ENCODE peak calls at places on chromosomes 1 and 21, in five cellular contexts. One of them, this sample, is unnamed.

GRCh38 chr1:61980561-61980960 is 214.1 kb upstream of the L1TD1 start:
- DNase-seq in A549: peak
- DNase-seq in GM06990: no peak
- DNase-seq in tibial nerve: no peak
- DNase-seq in heart left ventricle: no peak
- DNase-seq in this sample: no peak

GRCh38 chr1:16117369-16117768 is 38.5 kb downstream of the EPHA2 start:
- DNase-seq in GM06990: no peak
- DNase-seq in tibial nerve: no peak
- DNase-seq in heart left ventricle: no peak
- DNase-seq in A549: no peak
- DNase-seq in this sample: no peak

GRCh38 chr1:45660336-45660735 is 26.0 kb downstream of the GPBP1L1 start:
- DNase-seq in heart left ventricle: no peak
- DNase-seq in A549: no peak
- DNase-seq in GM06990: no peak
- DNase-seq in tibial nerve: no peak
- DNase-seq in this sample: no peak

GRCh38 chr21:46098303-46099141 is 610 bp downstream of the COL6A2 start:
- DNase-seq in GM06990: no peak
- DNase-seq in heart left ventricle: peak
- DNase-seq in tibial nerve: no peak
- DNase-seq in A549: no peak
- DNase-seq in this sample: peak

GRCh38 chr1:94334156-94334555 is 84.0 kb upstream of the ABCD3 start:
- DNase-seq in A549: no peak
- DNase-seq in heart left ventricle: no peak
- DNase-seq in tibial nerve: no peak
- DNase-seq in GM06990: no peak
- DNase-seq in this sample: no peak

GRCh38 chr1:156493154-156493631 is 7.4 kb downstream of the MEF2D start:
- DNase-seq in GM06990: no peak
- DNase-seq in tibial nerve: no peak
- DNase-seq in heart left ventricle: peak
- DNase-seq in A549: no peak
- DNase-seq in this sample: peak

GRCh38 chr1:158055854-158056253 is 62.4 kb downstream of the KIRREL1 start:
- DNase-seq in tibial nerve: no peak
- DNase-seq in heart left ventricle: no peak
- DNase-seq in A549: no peak
- DNase-seq in GM06990: no peak
- DNase-seq in this sample: no peak

GRCh38 chr1:9559673-9560072 is 20.4 kb downstream of the SLC25A33 start:
- DNase-seq in GM06990: no peak
- DNase-seq in heart left ventricle: no peak
- DNase-seq in A549: no peak
- DNase-seq in tibial nerve: no peak
- DNase-seq in this sample: no peak

GRCh38 chr1:168970945-168971799 is 135.3 kb upstream of the ATP1B1 start:
- DNase-seq in tibial nerve: no peak
- DNase-seq in heart left ventricle: no peak
- DNase-seq in GM06990: no peak
- DNase-seq in A549: no peak
- DNase-seq in this sample: no peak

GRCh38 chr1:81699234-81699633 is 101.5 kb upstream of the ADGRL2 start:
- DNase-seq in heart left ventricle: no peak
- DNase-seq in GM06990: no peak
- DNase-seq in A549: peak
- DNase-seq in tibial nerve: no peak
- DNase-seq in this sample: no peak

GRCh38 chr1:20485527-20486456 is at the start of gene CAMK2N1:
- DNase-seq in tibial nerve: no peak
- DNase-seq in heart left ventricle: peak
- DNase-seq in GM06990: no peak
- DNase-seq in A549: peak
- DNase-seq in this sample: peak

GRCh38 chr1:90133133-90133532 is 138.2 kb downstream of the ZNF326 start:
- DNase-seq in GM06990: peak
- DNase-seq in heart left ventricle: no peak
- DNase-seq in A549: peak
- DNase-seq in tibial nerve: no peak
- DNase-seq in this sample: no peak

GRCh38 chr1:23619299-23620188 is 60.2 kb upstream of the ID3 start:
- DNase-seq in tibial nerve: no peak
- DNase-seq in A549: no peak
- DNase-seq in GM06990: peak
- DNase-seq in heart left ventricle: no peak
- DNase-seq in this sample: no peak

GRCh38 chr1:175384546-175384945 is 192.0 kb upstream of the KIAA0040 start:
- DNase-seq in A549: no peak
- DNase-seq in tibial nerve: no peak
- DNase-seq in heart left ventricle: no peak
- DNase-seq in GM06990: no peak
- DNase-seq in this sample: no peak

GRCh38 chr1:181990730-181991129 is 70.8 kb downstream of the ZNF648 start:
- DNase-seq in tibial nerve: no peak
- DNase-seq in A549: no peak
- DNase-seq in heart left ventricle: no peak
- DNase-seq in GM06990: no peak
- DNase-seq in this sample: no peak

GRCh38 chr1:102219463-102219862 is 222.7 kb upstream of the OLFM3 start:
- DNase-seq in GM06990: no peak
- DNase-seq in tibial nerve: no peak
- DNase-seq in heart left ventricle: no peak
- DNase-seq in A549: no peak
- DNase-seq in this sample: no peak

GRCh38 chr1:229347528-229347927 is 4.7 kb upstream of the CCSAP start:
- DNase-seq in tibial nerve: no peak
- DNase-seq in A549: no peak
- DNase-seq in heart left ventricle: no peak
- DNase-seq in GM06990: no peak
- DNase-seq in this sample: no peak

GRCh38 chr1:88579598-88579997 is 104.5 kb upstream of the PKN2 start:
- DNase-seq in tibial nerve: no peak
- DNase-seq in A549: no peak
- DNase-seq in GM06990: no peak
- DNase-seq in heart left ventricle: no peak
- DNase-seq in this sample: no peak
- H3K4me3 ChIP-seq in tibial nerve: no peak
- H3K4me3 ChIP-seq in A549: no peak
- H3K4me3 ChIP-seq in GM06990: no peak
- H3K4me3 ChIP-seq in heart left ventricle: no peak
- H3K4me3 ChIP-seq in this sample: no peak

GRCh38 chr21:44883250-44883649 is 9.8 kb upstream of the PTTG1IP start:
- DNase-seq in A549: no peak
- DNase-seq in GM06990: no peak
- DNase-seq in tibial nerve: no peak
- DNase-seq in heart left ventricle: peak
- DNase-seq in this sample: peak

GRCh38 chr21:44884059-44884458 is 10.6 kb upstream of the PTTG1IP start:
- DNase-seq in GM06990: no peak
- DNase-seq in heart left ventricle: peak
- DNase-seq in tibial nerve: no peak
- DNase-seq in A549: no peak
- DNase-seq in this sample: no peak

GRCh38 chr21:44881586-44881939 is 8.1 kb upstream of the PTTG1IP start:
- DNase-seq in heart left ventricle: peak
- DNase-seq in tibial nerve: no peak
- DNase-seq in A549: no peak
- DNase-seq in GM06990: no peak
- DNase-seq in this sample: no peak

GRCh38 chr21:44878053-44878982 is 4.8 kb upstream of the PTTG1IP start:
- DNase-seq in heart left ventricle: no peak
- DNase-seq in A549: peak
- DNase-seq in tibial nerve: no peak
- DNase-seq in GM06990: no peak
- DNase-seq in this sample: no peak

DNA sequence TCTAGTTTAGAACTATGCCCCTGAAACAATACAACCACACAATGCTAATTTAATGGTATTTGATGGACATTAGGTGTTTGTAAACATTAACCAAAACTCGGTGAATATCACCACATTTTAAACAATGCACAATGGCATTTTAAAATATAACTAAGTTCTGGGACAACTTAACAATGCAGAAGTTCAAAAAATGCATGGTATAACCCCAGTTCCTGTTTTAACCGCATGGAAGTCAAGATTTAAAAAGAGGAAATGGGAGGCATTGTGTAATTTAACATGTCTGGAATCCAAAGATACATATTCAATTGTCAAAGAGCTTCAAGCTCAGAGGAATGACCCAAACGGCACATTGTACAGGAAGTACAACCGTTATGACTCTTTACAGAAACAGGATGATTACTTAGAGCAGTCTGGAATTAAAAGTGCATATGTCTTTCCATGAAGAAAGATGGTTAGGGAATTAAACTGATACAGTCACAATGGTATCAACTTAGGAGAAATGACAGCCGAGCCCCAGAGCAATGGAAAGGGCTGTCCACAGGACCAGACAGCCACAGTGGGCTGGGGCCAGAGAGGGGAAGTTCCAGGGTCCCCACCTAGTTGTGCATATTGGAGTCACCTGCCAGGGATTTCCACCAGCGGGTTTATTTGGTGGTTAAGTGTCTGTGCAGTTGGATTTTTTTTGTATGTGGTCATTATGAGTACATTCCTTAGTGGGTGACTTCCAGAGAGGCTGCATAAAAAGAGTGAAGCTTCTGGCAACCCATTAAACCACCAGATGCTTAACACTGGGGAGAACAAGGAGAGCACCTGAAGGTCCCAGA is 7.5 kb upstream of the PTTG1IP start:
- DNase-seq in GM06990: no peak
- DNase-seq in tibial nerve: no peak
- DNase-seq in heart left ventricle: no peak
- DNase-seq in A549: no peak
- DNase-seq in this sample: no peak
- TF ChIP-seq CTCF in GM06990: no peak
- TF ChIP-seq CTCF in tibial nerve: no peak
- TF ChIP-seq CTCF in heart left ventricle: no peak
- TF ChIP-seq CTCF in A549: no peak
- TF ChIP-seq CTCF in this sample: no peak

DNA sequence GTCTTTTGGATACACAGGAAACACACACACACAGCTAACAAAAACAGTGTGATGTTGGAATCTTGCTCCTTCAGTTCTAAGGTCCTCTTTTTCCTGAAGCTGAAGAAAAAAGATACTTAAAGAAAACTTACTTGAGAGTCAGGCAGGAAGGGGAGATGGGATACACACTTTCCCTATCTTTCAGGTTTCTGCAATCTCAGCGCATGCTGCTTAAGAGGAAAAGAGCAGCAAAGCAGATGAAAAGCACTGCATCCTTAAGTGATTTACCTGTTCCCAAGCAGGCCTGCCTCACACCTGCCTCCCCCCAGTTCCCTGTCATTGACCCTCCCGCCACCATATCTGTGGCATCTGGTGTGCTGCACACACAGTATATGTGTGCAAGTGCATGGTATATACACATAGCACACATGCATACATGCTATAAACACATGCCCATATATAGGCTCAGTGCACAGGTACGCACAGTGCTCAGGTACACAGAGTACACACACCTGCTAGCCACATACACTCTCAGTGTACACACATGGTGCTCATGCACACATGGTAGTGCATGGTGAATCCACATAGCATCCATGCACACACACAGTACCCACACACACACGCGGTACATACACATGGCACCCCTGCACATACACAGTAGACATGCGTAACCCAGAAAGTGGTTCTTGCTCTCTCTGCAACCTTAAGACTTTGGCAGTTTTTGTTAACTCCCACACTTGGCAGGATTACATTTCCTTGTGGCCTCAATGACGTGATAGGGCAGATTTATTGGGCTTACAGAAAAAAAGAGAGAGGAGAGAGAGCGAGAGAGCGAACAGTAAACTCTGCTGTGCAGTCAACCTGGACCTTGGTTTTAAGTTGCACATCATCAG is 166.9 kb downstream of the TOMM20 start:
- DNase-seq in tibial nerve: no peak
- DNase-seq in GM06990: no peak
- DNase-seq in heart left ventricle: no peak
- DNase-seq in A549: peak
- DNase-seq in this sample: no peak
- H3K4me3 ChIP-seq in tibial nerve: no peak
- H3K4me3 ChIP-seq in GM06990: peak
- H3K4me3 ChIP-seq in heart left ventricle: peak
- H3K4me3 ChIP-seq in A549: no peak
- H3K4me3 ChIP-seq in this sample: no peak

DNA sequence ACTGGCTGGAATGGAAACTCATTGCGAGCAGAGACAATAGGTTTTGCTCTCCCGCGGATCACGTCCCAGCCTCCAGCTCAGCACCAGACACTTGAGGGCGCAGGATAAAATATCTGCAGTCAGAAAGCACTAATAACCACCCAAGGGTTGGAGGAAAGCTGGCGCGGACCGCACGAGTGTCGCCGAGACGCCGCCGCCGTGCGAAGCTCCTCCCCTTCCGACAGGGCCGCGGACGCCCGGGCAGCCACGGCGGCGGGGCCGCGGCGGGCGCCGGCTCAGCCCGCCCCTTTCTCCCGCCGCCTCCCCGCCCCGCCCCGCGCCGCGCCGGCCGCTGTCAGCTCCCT is at the start of gene CMPK1:
- DNase-seq in A549: peak
- DNase-seq in tibial nerve: peak
- DNase-seq in GM06990: peak
- DNase-seq in heart left ventricle: peak
- DNase-seq in this sample: peak
- TF ChIP-seq CTCF in A549: no peak
- TF ChIP-seq CTCF in tibial nerve: no peak
- TF ChIP-seq CTCF in GM06990: peak
- TF ChIP-seq CTCF in heart left ventricle: peak
- TF ChIP-seq CTCF in this sample: no peak

GRCh38 chr21:41229527-41230248 is 61.7 kb downstream of the BACE2 start:
- DNase-seq in heart left ventricle: no peak
- DNase-seq in A549: no peak
- DNase-seq in tibial nerve: no peak
- DNase-seq in GM06990: no peak
- DNase-seq in this sample: no peak

GRCh38 chr21:41228006-41228370 is 60.0 kb downstream of the BACE2 start:
- DNase-seq in GM06990: no peak
- DNase-seq in heart left ventricle: no peak
- DNase-seq in A549: no peak
- DNase-seq in tibial nerve: no peak
- DNase-seq in this sample: no peak

GRCh38 chr21:41227357-41228005 is 59.5 kb downstream of the BACE2 start:
- DNase-seq in A549: no peak
- DNase-seq in GM06990: no peak
- DNase-seq in heart left ventricle: no peak
- DNase-seq in tibial nerve: no peak
- DNase-seq in this sample: no peak

GRCh38 chr21:41228958-41229357 is 61.0 kb downstream of the BACE2 start:
- DNase-seq in heart left ventricle: no peak
- DNase-seq in GM06990: no peak
- DNase-seq in A549: no peak
- DNase-seq in tibial nerve: no peak
- DNase-seq in this sample: no peak

DNA sequence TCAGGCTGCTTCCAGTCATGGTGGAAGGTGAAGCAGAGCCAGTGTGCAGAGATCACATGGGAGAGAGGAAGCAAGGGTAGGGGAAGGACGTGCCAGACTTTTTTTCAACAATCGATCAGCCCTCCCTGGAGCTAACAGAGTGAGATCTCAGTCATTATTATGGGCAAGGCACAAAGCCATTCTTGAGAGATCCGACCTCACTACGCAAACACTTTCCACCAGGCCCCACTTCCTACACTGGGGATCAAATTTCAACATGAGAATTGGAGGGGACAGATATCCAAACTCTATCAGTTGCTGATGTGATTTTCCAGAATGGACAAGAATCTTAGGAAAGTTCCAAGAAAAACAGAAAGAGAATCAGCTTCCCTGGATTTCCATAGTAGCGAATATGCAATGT is 60.5 kb downstream of the BACE2 start:
- DNase-seq in A549: no peak
- DNase-seq in GM06990: no peak
- DNase-seq in heart left ventricle: no peak
- DNase-seq in tibial nerve: no peak
- DNase-seq in this sample: no peak
- H3K4me3 ChIP-seq in A549: no peak
- H3K4me3 ChIP-seq in GM06990: no peak
- H3K4me3 ChIP-seq in heart left ventricle: no peak
- H3K4me3 ChIP-seq in tibial nerve: no peak
- H3K4me3 ChIP-seq in this sample: no peak